ENCODE peak calls at places on chromosome 22, in eight cellular contexts. Q, A, C, X, H, F, N and R are unnamed samples. For H3K4me1 and H3K36me3, the result is how much of the 10 kb centered on the place peaks cover.

GRCh38 chr22:45542001-45542520 is 39.4 kb downstream of the FBLN1 start:
- DNase-seq in Q (no peak), A (no peak), C (no peak), X (no peak), H (no peak), F (no peak), N (no peak), R (no peak)

GRCh38 chr22:29346659-29347058 is 31.2 kb upstream of the RASL10A start:
- DNase-seq in Q (no peak), A (peak), C (no peak), X (no peak), H (no peak), F (no peak), N (no peak), R (no peak)

GRCh38 chr22:29820941-29821789 is 16.9 kb downstream of the ASCC2 start:
- DNase-seq in Q (peak), A (peak), C (no peak), X (peak), H (peak), F (peak), N (no peak), R (peak)

GRCh38 chr22:22187299-22187698 is 57.3 kb upstream of the VPREB1 start:
- DNase-seq in Q (no peak), A (no peak), C (no peak), X (no peak), H (no peak), F (no peak), N (no peak), R (no peak)

GRCh38 chr22:27292542-27293298 is 508.8 kb downstream of the MN1 start:
- DNase-seq in Q (no peak), A (no peak), C (no peak), X (no peak), H (no peak), F (no peak), N (no peak), R (no peak)

GRCh38 chr22:28442951-28443876 is 236.4 kb downstream of the TTC28 start:
- DNase-seq in Q (no peak), A (peak), C (peak), X (peak), H (peak), F (peak), N (peak), R (peak)

GRCh38 chr22:46770151-46770641 is 7.7 kb downstream of the TBC1D22A start:
- DNase-seq in Q (no peak), A (no peak), C (no peak), X (no peak), H (no peak), F (no peak), N (no peak), R (no peak)

GRCh38 chr22:17931400-17931825 is 92.9 kb downstream of the MICAL3 start:
- DNase-seq in Q (peak), A (peak), C (no peak), X (peak), H (no peak), F (no peak), N (no peak), R (peak)

GRCh38 chr22:47290706-47291430 is 528.4 kb downstream of the TBC1D22A start:
- DNase-seq in Q (no peak), A (no peak), C (no peak), X (no peak), H (no peak), F (no peak), N (no peak), R (no peak)

GRCh38 chr22:26429458-26430238 is 588 bp downstream of the ASPHD2 start:
- DNase-seq in Q (no peak), A (no peak), C (peak), X (no peak), H (no peak), F (peak), N (peak), R (no peak)

GRCh38 chr22:27810566-27810965 is 9.0 kb upstream of the MN1 start:
- DNase-seq in Q (peak), A (peak), C (no peak), X (peak), H (peak), F (peak), N (no peak), R (peak)

GRCh38 chr22:37748659-37749058 is 51.8 kb downstream of the TRIOBP start:
- DNase-seq in Q (no peak), A (no peak), C (no peak), X (no peak), H (no peak), F (peak), N (no peak), R (no peak)

GRCh38 chr22:30252411-30253204 is 6.0 kb upstream of the LIF start:
- DNase-seq in Q (peak), A (no peak), C (peak), X (no peak), H (no peak), F (no peak), N (no peak), R (no peak)

GRCh38 chr22:27489265-27489675 is 312.3 kb downstream of the MN1 start:
- DNase-seq in Q (peak), A (peak), C (no peak), X (no peak), H (peak), F (peak), N (no peak), R (no peak)

GRCh38 chr22:27331526-27332281 is 469.9 kb downstream of the MN1 start:
- DNase-seq in Q (peak), A (peak), C (peak), X (peak), H (no peak), F (peak), N (no peak), R (peak)

GRCh38 chr22:25709758-25710157 is 32.2 kb upstream of the MYO18B start:
- DNase-seq in Q (no peak), A (no peak), C (no peak), X (no peak), H (no peak), F (no peak), N (peak), R (no peak)

GRCh38 chr22:44331881-44332714 is 19.3 kb upstream of the SHISAL1 start:
- DNase-seq in Q (peak), A (no peak), C (peak), X (peak), H (peak), F (peak), N (no peak), R (peak)

GRCh38 chr22:30687358-30687757 is 7.3 kb upstream of the OSBP2 start:
- DNase-seq in Q (no peak), A (no peak), C (no peak), X (no peak), H (no peak), F (no peak), N (no peak), R (no peak)

GRCh38 chr22:30947163-30947820 is 21.3 kb downstream of the MORC2 start:
- DNase-seq in Q (no peak), A (no peak), C (no peak), X (peak), H (no peak), F (peak), N (no peak), R (peak)

GRCh38 chr22:44816141-44816540 is 63.8 kb downstream of the ARHGAP8 start:
- DNase-seq in Q (no peak), A (no peak), C (no peak), X (no peak), H (no peak), F (no peak), N (no peak), R (no peak)

GRCh38 chr22:31160328-31160978 is 471 bp downstream of the RNF185 start:
- DNase-seq in Q (no peak), A (peak), C (no peak), X (no peak), H (peak), F (peak), N (no peak), R (peak)

GRCh38 chr22:27336151-27337090 is 465.1 kb downstream of the MN1 start:
- DNase-seq in Q (peak), A (no peak), C (no peak), X (no peak), H (peak), F (no peak), N (no peak), R (no peak)

GRCh38 chr22:45644714-45645113 is 26.9 kb upstream of the ATXN10 start:
- DNase-seq in Q (no peak), A (no peak), C (no peak), X (no peak), H (no peak), F (no peak), N (no peak), R (no peak)

GRCh38 chr22:45645526-45646414 is 25.9 kb upstream of the ATXN10 start:
- DNase-seq in Q (peak), A (peak), C (peak), X (peak), H (no peak), F (peak), N (peak), R (peak)

GRCh38 chr22:44144046-44144569 is 36.6 kb upstream of the PARVG start:
- DNase-seq in Q (no peak), A (no peak), C (no peak), X (no peak), H (no peak), F (no peak), N (no peak), R (no peak)

GRCh38 chr22:26643368-26644100 is 13.9 kb upstream of the MIAT start:
- DNase-seq in Q (no peak), A (no peak), C (peak), X (no peak), H (no peak), F (no peak), N (no peak), R (no peak)

GRCh38 chr22:32413715-32414114 is 1.7 kb upstream of the RTCB start:
- DNase-seq in Q (peak), A (no peak), C (peak), X (no peak), H (peak), F (no peak), N (peak), R (no peak)

GRCh38 chr22:37237371-37238268 is 6.4 kb downstream of the RAC2 start:
- DNase-seq in Q (no peak), A (no peak), C (no peak), X (no peak), H (peak), F (no peak), N (no peak), R (no peak)

GRCh38 chr22:29635734-29636357 is 32.4 kb downstream of the NF2 start:
- DNase-seq in Q (peak), A (no peak), C (peak), X (no peak), H (peak), F (peak), N (peak), R (no peak)

GRCh38 chr22:31089101-31090100 is 8.3 kb downstream of the SMTN start:
- DNase-seq in Q (no peak), A (no peak), C (peak), X (peak), H (no peak), F (peak), N (peak), R (peak)

GRCh38 chr22:29231971-29232959 is 26.6 kb downstream of the EMID1 start:
- DNase-seq in Q (no peak), A (peak), C (no peak), X (peak), H (no peak), F (peak), N (no peak), R (peak)

GRCh38 chr22:40856513-40857308 is at the start of the genes ST13 and XPNPEP3:
- DNase-seq in Q (peak), A (peak), C (peak), X (peak), H (peak), F (peak), N (peak), R (peak)
- TF ChIP-seq CTCF in Q (peak), A (peak), C (no peak), X (no peak), H (peak), F (peak), N (peak), R (peak)

GRCh38 chr22:24445481-24446290 is 18.3 kb downstream of the ADORA2A start:
- DNase-seq in Q (no peak), A (no peak), C (no peak), X (no peak), H (no peak), F (no peak), N (no peak), R (no peak)
- H3K4me1 ChIP-seq in Q (under half), A (under half), C (under half), X (under half), H (under half), F (under half), N (under half), R (under half)

DNA sequence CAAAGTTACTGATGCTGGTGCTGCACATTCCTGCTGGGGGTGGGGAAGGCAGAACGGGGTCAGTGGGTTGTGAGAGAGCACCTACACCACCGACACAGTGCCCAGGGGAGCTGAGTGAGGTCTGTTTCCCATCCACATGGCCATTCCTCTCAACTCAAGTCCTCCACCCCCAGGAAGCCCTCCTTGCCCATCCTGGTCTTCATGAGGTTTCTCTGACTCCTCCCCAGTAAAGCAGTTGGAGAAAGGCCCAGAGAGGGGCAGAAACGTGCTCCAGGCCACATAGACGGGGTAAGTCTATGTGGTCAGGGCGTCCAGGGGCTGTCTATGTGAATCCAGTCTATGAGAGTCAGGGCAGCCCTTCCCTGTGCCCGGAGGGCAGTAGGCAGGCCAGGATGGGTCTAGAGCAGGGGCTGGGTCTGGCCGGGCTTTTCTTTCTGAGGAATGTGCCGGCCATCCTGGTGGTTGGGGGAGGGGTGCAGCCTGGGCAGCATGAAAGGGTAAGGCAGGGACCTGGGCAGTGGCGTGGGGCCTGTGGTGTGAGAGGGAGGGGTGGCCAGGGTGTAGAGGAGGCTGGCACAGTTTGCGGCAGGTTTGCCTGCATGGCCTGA is 11.8 kb downstream of the GUCD1 start:
- DNase-seq in Q (no peak), A (no peak), C (no peak), X (no peak), H (no peak), F (no peak), N (no peak), R (no peak)
- H3K36me3 ChIP-seq in Q (under half), A (under half), C (under half), X (half or more), H (under half), F (under half), N (half or more), R (half or more)

DNA sequence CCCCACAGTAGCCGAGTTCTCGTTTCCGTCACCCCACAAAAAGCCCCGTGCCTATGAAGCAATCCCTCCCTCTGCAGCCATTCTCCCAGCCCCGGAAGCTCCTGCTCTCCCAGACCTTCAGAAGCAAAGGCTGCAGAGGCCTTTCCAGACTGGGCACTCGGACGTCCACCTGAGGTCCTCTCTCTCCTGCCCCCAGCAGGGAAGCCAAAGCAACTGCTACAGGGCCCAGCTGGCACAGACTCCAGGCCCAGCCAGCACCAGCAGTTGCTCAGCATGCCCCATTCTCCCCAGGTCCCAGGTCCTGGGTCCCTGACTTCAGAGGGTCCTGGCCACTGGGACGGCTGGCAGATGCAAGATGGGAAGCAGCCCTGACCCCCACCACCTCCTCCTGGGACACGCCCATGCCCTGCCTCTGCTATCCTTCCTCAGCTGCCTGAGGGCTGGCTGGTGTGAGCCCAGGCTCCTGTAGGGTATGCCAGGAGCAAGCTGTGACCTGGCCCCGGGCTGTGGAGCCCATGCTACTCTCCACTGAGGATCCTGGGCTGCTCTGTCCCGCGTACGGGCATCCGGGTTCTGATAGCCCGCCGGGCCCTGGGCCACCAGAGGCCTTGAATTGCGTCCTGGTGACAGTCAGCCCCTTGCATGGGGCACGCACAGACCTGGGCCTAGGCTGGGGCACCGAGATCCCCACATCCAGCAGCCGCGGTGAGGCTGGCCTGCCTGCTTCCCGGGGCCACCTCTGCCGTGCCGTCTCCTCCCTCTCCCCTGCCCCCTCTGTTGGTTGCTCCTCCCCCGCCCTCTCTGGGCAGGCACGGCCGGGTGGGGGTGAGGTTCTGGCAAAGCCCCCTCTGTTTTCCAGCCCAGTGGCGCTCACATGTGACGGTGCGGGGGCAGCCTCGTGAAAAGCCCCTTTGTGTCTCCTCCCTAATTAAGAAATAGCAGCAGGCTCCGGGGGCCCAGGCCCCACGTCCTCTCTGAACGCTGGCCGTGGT is 1310.3 kb downstream of the BRD1 start:
- DNase-seq in Q (no peak), A (peak), C (no peak), X (no peak), H (no peak), F (no peak), N (no peak), R (no peak)
- TF ChIP-seq CTCF in Q (no peak), A (peak), C (no peak), X (no peak), H (no peak), F (no peak), N (no peak), R (no peak)

GRCh38 chr22:23782649-23783048 is 4.1 kb upstream of the SMARCB1 start:
- DNase-seq in Q (no peak), A (no peak), C (no peak), X (no peak), H (no peak), F (no peak), N (no peak), R (no peak)
- H3K4me1 ChIP-seq in Q (under half), A (under half), C (under half), X (under half), H (under half), F (under half), N (under half), R (under half)

GRCh38 chr22:19499880-19500242 is 20.1 kb downstream of the CDC45 start:
- DNase-seq in Q (no peak), A (no peak), C (no peak), X (no peak), H (no peak), F (no peak), N (no peak), R (no peak)
- H3K36me3 ChIP-seq in Q (under half), A (under half), C (under half), X (under half), H (under half), F (under half), N (half or more), R (under half)

DNA sequence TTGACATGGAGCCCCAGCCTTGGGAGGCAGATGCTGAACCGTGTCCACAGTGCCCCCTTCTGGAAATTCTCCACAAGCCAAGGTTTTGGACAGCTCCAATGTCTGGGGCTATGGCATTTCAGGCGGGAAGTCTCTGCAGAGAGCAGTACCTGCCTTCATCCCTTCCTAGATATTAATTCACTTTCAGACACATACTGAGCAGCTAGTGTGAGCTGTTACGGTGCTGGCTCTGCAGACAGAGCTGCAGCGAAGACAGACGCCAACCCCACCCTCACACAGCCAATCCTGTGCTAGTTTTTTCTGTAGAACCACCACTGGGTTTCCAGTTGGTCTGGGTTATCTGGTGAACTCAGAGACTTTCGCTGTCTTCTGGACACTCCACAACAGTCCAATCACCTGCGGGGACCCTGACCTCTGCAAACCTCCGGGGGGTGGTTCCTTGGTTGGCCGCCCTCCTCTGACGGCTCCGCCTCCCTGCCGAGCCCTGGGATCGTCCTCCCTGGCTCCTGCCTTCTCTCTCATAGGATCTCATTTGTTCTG is 9.1 kb downstream of the LMF2 start:
- DNase-seq in Q (peak), A (peak), C (peak), X (no peak), H (peak), F (peak), N (peak), R (peak)
- TF ChIP-seq CTCF in Q (peak), A (peak), C (peak), X (peak), H (peak), F (peak), N (peak), R (peak)

DNA sequence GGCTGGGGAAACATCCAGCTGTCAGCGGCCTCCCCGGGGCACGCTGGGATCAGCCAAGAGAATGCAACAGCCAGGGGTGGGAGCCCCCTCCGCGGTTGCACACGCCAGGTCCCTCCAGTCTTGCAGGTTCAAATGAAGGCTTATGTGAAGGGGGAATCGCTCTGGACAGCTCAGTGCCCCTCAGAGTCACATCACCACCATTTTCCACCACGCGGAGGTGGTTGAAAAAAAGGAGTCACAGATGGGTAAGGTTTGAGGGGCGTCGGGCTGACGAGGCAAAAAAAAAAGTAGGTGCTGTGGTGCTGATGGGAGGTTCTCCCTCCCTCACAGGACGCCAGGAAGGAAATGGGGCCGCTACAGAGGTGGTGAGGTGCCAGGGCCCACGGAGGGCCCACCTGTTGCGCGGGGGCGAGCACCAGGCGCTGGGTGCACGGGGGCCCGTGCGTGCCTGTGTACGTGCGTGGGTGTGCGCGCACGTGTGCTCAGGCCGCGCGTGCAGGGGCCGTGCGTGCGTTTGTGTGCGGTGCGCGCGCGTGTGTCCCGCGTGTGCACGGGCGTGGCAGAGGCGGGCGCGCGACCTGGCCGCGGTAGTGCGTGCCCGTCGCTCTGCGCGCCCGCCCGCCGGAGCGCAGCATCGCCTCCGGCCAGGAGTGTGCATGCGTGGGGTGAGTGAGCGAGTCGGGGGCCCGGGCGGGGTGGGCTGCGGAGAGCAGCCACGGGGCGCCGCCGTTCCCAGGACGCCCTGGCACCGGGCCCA is 3.0 kb downstream of the PDGFB start:
- DNase-seq in Q (no peak), A (no peak), C (no peak), X (no peak), H (no peak), F (peak), N (no peak), R (no peak)
- H3K4me1 ChIP-seq in Q (under half), A (half or more), C (under half), X (half or more), H (under half), F (under half), N (under half), R (half or more)